ENCODE peak calls at places on chromosomes 5 and 9, in four cellular contexts. One of them, this sample, is unnamed.

GRCh38 chr9:135214054-135214640 is 126.7 kb downstream of the OLFM1 start:
- DNase-seq in MCF 10A: no peak
- DNase-seq in stimulated activated CD8-positive, alpha-beta memory T cell treated with anti-CD3 and anti-CD28 coated beads, Interleukin-7, amount 100 ng/mL, for 1 hour: no peak
- DNase-seq in GM23248: no peak
- DNase-seq in this sample: no peak

GRCh38 chr5:73718762-73719161 is 92.8 kb downstream of the ARHGEF28 start:
- DNase-seq in MCF 10A: peak
- DNase-seq in stimulated activated CD8-positive, alpha-beta memory T cell treated with anti-CD3 and anti-CD28 coated beads, Interleukin-7, amount 100 ng/mL, for 1 hour: no peak
- DNase-seq in GM23248: no peak
- DNase-seq in this sample: no peak

GRCh38 chr9:78143281-78144007 is 92.4 kb upstream of the CEP78 start:
- DNase-seq in stimulated activated CD8-positive, alpha-beta memory T cell treated with anti-CD3 and anti-CD28 coated beads, Interleukin-7, amount 100 ng/mL, for 1 hour: no peak
- DNase-seq in GM23248: no peak
- DNase-seq in MCF 10A: no peak
- DNase-seq in this sample: no peak

GRCh38 chr5:151661968-151662732 is 24.6 kb downstream of the SPARC start:
- DNase-seq in GM23248: no peak
- DNase-seq in stimulated activated CD8-positive, alpha-beta memory T cell treated with anti-CD3 and anti-CD28 coated beads, Interleukin-7, amount 100 ng/mL, for 1 hour: no peak
- DNase-seq in MCF 10A: no peak
- DNase-seq in this sample: no peak

GRCh38 chr5:68049053-68049713 is 166.4 kb upstream of the PIK3R1 start:
- DNase-seq in GM23248: peak
- DNase-seq in MCF 10A: no peak
- DNase-seq in stimulated activated CD8-positive, alpha-beta memory T cell treated with anti-CD3 and anti-CD28 coated beads, Interleukin-7, amount 100 ng/mL, for 1 hour: no peak
- DNase-seq in this sample: no peak

GRCh38 chr5:121024416-121025311 is 560.6 kb downstream of the PRR16 start:
- DNase-seq in GM23248: no peak
- DNase-seq in stimulated activated CD8-positive, alpha-beta memory T cell treated with anti-CD3 and anti-CD28 coated beads, Interleukin-7, amount 100 ng/mL, for 1 hour: no peak
- DNase-seq in MCF 10A: no peak
- DNase-seq in this sample: no peak

GRCh38 chr5:107570805-107571531 is 99.8 kb downstream of the EFNA5 start:
- DNase-seq in MCF 10A: peak
- DNase-seq in GM23248: no peak
- DNase-seq in stimulated activated CD8-positive, alpha-beta memory T cell treated with anti-CD3 and anti-CD28 coated beads, Interleukin-7, amount 100 ng/mL, for 1 hour: peak
- DNase-seq in this sample: no peak

GRCh38 chr9:126611592-126612328 is 2.0 kb upstream of the LMX1B start:
- DNase-seq in MCF 10A: peak
- DNase-seq in stimulated activated CD8-positive, alpha-beta memory T cell treated with anti-CD3 and anti-CD28 coated beads, Interleukin-7, amount 100 ng/mL, for 1 hour: peak
- DNase-seq in GM23248: peak
- DNase-seq in this sample: peak

GRCh38 chr9:108093773-108094675 is 604.5 kb upstream of the KLF4 start:
- DNase-seq in stimulated activated CD8-positive, alpha-beta memory T cell treated with anti-CD3 and anti-CD28 coated beads, Interleukin-7, amount 100 ng/mL, for 1 hour: no peak
- DNase-seq in MCF 10A: peak
- DNase-seq in GM23248: peak
- DNase-seq in this sample: no peak

This sample was measured in activated T-helper 1 cell treated with anti-CD3 and anti-CD28 coated beads, Interleukin-2, amount 50 U/mL, for 16 hours.